ENCODE peak calls at places on chromosome 14, in ten cellular contexts. B, F, N, M, K, T, I, U, S and J are unnamed samples.

GRCh38 chr14:69500096-69500495 is 15.6 kb downstream of the PLEKHD1 start:
- DNase-seq in N (no peak), M (no peak), F (no peak), I (no peak), T (no peak), B (no peak), K (no peak), S (no peak), U (no peak), J (no peak)

GRCh38 chr14:68241862-68242490 is 422.4 kb downstream of the RAD51B start:
- DNase-seq in T (no peak), S (no peak), N (no peak), F (no peak), K (no peak), U (no peak), B (no peak), M (no peak), I (no peak), J (no peak)

GRCh38 chr14:23568600-23569310 is 1.2 kb upstream of the AP1G2 start:
- DNase-seq in T (no peak), N (no peak), B (no peak), F (no peak), S (no peak), U (peak; percentile 35), K (no peak), M (no peak), I (no peak), J (no peak)

GRCh38 chr14:57755018-57755521 is 110.8 kb downstream of the SLC35F4 start:
- DNase-seq in S (no peak), U (no peak), F (no peak), T (no peak), B (no peak), M (no peak), K (no peak), N (peak; percentile 4), I (no peak), J (no peak)

GRCh38 chr14:68539311-68539737 is 253.5 kb downstream of the ZFP36L1 start:
- DNase-seq in T (peak; percentile 53), S (no peak), U (no peak), N (no peak), K (no peak), M (no peak), B (no peak), F (no peak), I (no peak), J (no peak)

GRCh38 chr14:74207943-74208342 is 31.3 kb upstream of the VSX2 start:
- DNase-seq in T (no peak), U (no peak), M (no peak), B (no peak), N (peak; percentile 37), K (no peak), I (no peak), S (no peak), F (no peak), J (no peak)

GRCh38 chr14:81565441-81566290 is 32.0 kb upstream of the SEL1L start:
- DNase-seq in F (peak; percentile 2), U (no peak), N (no peak), I (peak; percentile 65), B (no peak), T (no peak), K (peak; percentile 4), S (no peak), M (no peak), J (no peak)

GRCh38 chr14:105485720-105486332 is 860 bp upstream of the CRIP1 start:
- DNase-seq in K (no peak), B (peak; percentile 50), S (no peak), I (peak; percentile 61), F (no peak), M (no peak), T (peak; percentile 68), U (peak; percentile 59), N (no peak), J (peak; percentile 34)

GRCh38 chr14:59293934-59294661 is 105.6 kb downstream of the DAAM1 start:
- DNase-seq in B (no peak), U (peak; percentile 69), I (no peak), S (no peak), N (no peak), K (no peak), F (no peak), M (no peak), T (peak; percentile 66), J (no peak)

GRCh38 chr14:89625208-89625987 is 208.4 kb upstream of the FOXN3 start:
- DNase-seq in N (no peak), K (no peak), F (no peak), I (peak; percentile 55), B (no peak), T (peak; percentile 52), M (no peak), S (no peak), U (peak; percentile 39), J (no peak)

GRCh38 chr14:90969493-90970166 is 90.8 kb downstream of the RPS6KA5 start:
- DNase-seq in U (no peak), M (no peak), I (peak; percentile 13), K (peak; percentile 21), F (no peak), N (no peak), T (no peak), S (no peak), B (no peak), J (no peak)

GRCh38 chr14:52146504-52146903 is 77.6 kb upstream of the NID2 start:
- DNase-seq in B (no peak), I (no peak), K (no peak), M (no peak), U (no peak), T (no peak), F (no peak), N (no peak), S (no peak), J (no peak)

GRCh38 chr14:77838756-77839565 is 39.1 kb downstream of the ADCK1 start:
- DNase-seq in N (no peak), T (no peak), K (no peak), B (no peak), M (no peak), I (no peak), F (peak; percentile 17), S (no peak), U (no peak), J (no peak)

GRCh38 chr14:56888274-56888673 is 78.0 kb upstream of the OTX2 start:
- DNase-seq in M (no peak), B (no peak), F (no peak), N (no peak), T (no peak), K (no peak), U (no peak), S (no peak), I (no peak), J (no peak)

GRCh38 chr14:105258846-105259245 is 10.5 kb downstream of the BTBD6 start:
- DNase-seq in N (no peak), U (no peak), I (no peak), K (no peak), F (no peak), T (no peak), S (no peak), B (no peak), M (no peak), J (no peak)

GRCh38 chr14:39015360-39015961 is 87.6 kb downstream of the SEC23A start:
- DNase-seq in M (no peak), N (peak; percentile 4), U (no peak), I (peak; percentile 71), T (no peak), S (no peak), B (no peak), F (no peak), K (no peak), J (no peak)

GRCh38 chr14:69263364-69263763 is 3.4 kb downstream of the GALNT16 start:
- DNase-seq in S (peak; percentile 59), F (peak; percentile 28), K (no peak), N (no peak), I (no peak), B (no peak), T (peak; percentile 74), M (no peak), U (peak; percentile 42), J (no peak)

GRCh38 chr14:103073876-103074698 is 9.9 kb upstream of the LBHD2 start:
- DNase-seq in S (no peak), K (no peak), I (no peak), T (no peak), M (no peak), N (no peak), U (no peak), F (no peak), B (no peak), J (no peak)

GRCh38 chr14:74867673-74868072 is 8.3 kb downstream of the PROX2 start:
- DNase-seq in K (no peak), I (no peak), U (no peak), F (peak; percentile 49), S (peak; percentile 49), N (no peak), B (peak; percentile 18), T (peak; percentile 59), M (peak; percentile 27), J (peak; percentile 22)

GRCh38 chr14:24411468-24412454 is 13.0 kb downstream of the NYNRIN start:
- DNase-seq in N (no peak), U (no peak), I (peak; percentile 67), B (no peak), M (no peak), F (no peak), S (no peak), T (no peak), K (no peak), J (peak; percentile 16)

GRCh38 chr14:32370720-32371119 is 41.6 kb downstream of the AKAP6 start:
- DNase-seq in N (no peak), B (no peak), F (no peak), K (no peak), S (no peak), M (no peak), T (no peak), U (no peak), I (no peak), J (no peak)

GRCh38 chr14:62645649-62646048 is 399.6 kb downstream of the KCNH5 start:
- DNase-seq in M (no peak), N (no peak), F (no peak), B (no peak), S (no peak), I (no peak), T (no peak), K (no peak), U (no peak), J (no peak)

GRCh38 chr14:103123634-103124500 is 606 bp downstream of the TNFAIP2 start:
- DNase-seq in F (no peak), B (no peak), S (no peak), N (no peak), I (peak; percentile 60), T (peak; percentile 81), M (no peak), U (peak; percentile 71), K (peak; percentile 59), J (no peak)

GRCh38 chr14:22739423-22739822 is 27.1 kb upstream of the OXA1L start:
- DNase-seq in T (no peak), U (no peak), B (no peak), M (no peak), F (no peak), S (no peak), K (no peak), I (no peak), N (no peak), J (no peak)

GRCh38 chr14:88793259-88793625 is 489 bp upstream of the EML5 start:
- DNase-seq in I (no peak), U (no peak), N (no peak), S (peak; percentile 24), B (no peak), K (no peak), T (no peak), F (peak; percentile 45), M (no peak), J (no peak)

GRCh38 chr14:68284834-68285233 is 465.3 kb downstream of the RAD51B start:
- DNase-seq in S (no peak), T (peak; percentile 25), K (no peak), N (no peak), U (no peak), I (no peak), F (no peak), B (no peak), M (no peak), J (no peak)